ENCODE peak calls at places on chromosomes 5 and 9, in four cellular contexts. H, D, X and J are unnamed samples.

GRCh38 chr9:4515958-4516375 is 25.7 kb downstream of the SLC1A1 start:
- DNase-seq in H (no peak), D (no peak), X (peak; percentile 49), J (no peak)

GRCh38 chr9:84136119-84136868 is 155.7 kb downstream of the RMI1 start:
- DNase-seq in H (peak; percentile 73), D (no peak), X (no peak), J (no peak)

GRCh38 chr9:110940949-110941557 is 97.2 kb downstream of the LPAR1 start:
- DNase-seq in H (no peak), D (no peak), X (no peak), J (no peak)

GRCh38 chr9:138049779-138050471 is 172.3 kb downstream of the CACNA1B start:
- DNase-seq in H (no peak), D (no peak), X (no peak), J (no peak)

GRCh38 chr9:37198034-37198718 is 77.8 kb downstream of the ZCCHC7 start:
- DNase-seq in H (no peak), D (no peak), X (no peak), J (no peak)

GRCh38 chr9:18825775-18826174 is 207.2 kb downstream of the SAXO1 start:
- DNase-seq in H (no peak), D (no peak), X (no peak), J (no peak)

GRCh38 chr9:6566409-6567139 is 79.0 kb downstream of the GLDC start:
- DNase-seq in H (peak; percentile 85), D (peak; percentile 40), X (peak; percentile 47), J (peak; percentile 42)

GRCh38 chr9:88969646-88970373 is 21.5 kb upstream of the S1PR3 start:
- DNase-seq in H (no peak), D (no peak), X (no peak), J (no peak)

GRCh38 chr9:116951588-116952433 is 264.7 kb downstream of the TRIM32 start:
- DNase-seq in H (peak; percentile 93), D (no peak), X (peak; percentile 68), J (no peak)

GRCh38 chr5:33850100-33850594 is 41.6 kb downstream of the ADAMTS12 start:
- DNase-seq in H (no peak), D (no peak), X (peak; percentile 98), J (peak; percentile 77)

GRCh38 chr9:117044241-117044640 is 357.1 kb downstream of the TRIM32 start:
- DNase-seq in H (no peak), D (no peak), X (no peak), J (no peak)

GRCh38 chr5:91141642-91142041 is 241.5 kb downstream of the ARRDC3 start:
- DNase-seq in H (no peak), D (no peak), X (peak; percentile 27), J (no peak)

GRCh38 chr5:124729687-124730359 is 16.6 kb downstream of the ZNF608 start:
- DNase-seq in H (no peak), D (no peak), X (peak; percentile 72), J (no peak)

GRCh38 chr5:154260224-154260859 is 69.8 kb downstream of the GALNT10 start:
- DNase-seq in H (no peak), D (no peak), X (no peak), J (no peak)

GRCh38 chr9:15289590-15289989 is 17.4 kb downstream of the TTC39B start:
- DNase-seq in H (no peak), D (no peak), X (no peak), J (no peak)

GRCh38 chr9:126248680-126249079 is 77.9 kb upstream of the MVB12B start:
- DNase-seq in H (peak; percentile 11), D (no peak), X (no peak), J (no peak)

GRCh38 chr5:109903061-109903460 is 213.3 kb downstream of the MAN2A1 start:
- DNase-seq in H (no peak), D (no peak), X (no peak), J (no peak)

GRCh38 chr5:181044662-181045305 is 4.7 kb downstream of the BTNL9 start:
- DNase-seq in H (no peak), D (no peak), X (peak; percentile 17), J (no peak)

DNA sequence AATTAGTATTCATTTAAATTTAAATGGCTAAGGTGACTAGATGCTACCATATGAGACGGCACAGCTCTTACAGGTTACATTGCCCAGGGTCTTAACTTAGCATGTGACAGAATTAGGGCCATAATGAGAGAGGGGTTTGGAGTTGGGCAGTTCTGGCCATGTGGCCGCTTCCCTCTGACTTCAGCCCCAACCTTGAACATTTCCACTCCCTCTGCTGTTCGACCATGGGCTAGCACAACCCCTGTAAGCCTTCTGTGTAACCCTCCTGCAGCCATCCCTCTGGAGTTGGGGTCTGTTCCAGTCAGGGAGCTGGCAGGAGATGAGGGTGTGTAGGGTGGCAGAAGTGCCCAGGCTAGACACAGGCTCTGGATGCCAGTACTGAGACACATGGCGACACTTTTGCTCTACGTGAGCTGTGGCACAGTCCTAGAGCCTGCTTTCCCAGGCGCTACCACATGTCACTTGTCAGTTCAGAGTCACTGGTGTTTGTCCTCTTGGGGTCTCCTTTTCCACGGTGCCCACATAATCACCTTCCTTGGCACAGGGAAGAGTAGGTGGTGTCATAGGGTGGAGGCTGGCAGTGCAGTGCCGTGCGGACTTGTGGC is 128.7 kb upstream of the PITX1 start:
- DNase-seq in H (no peak), D (no peak), X (no peak), J (no peak)
- TF ChIP-seq CTCF in H (peak; percentile 19), D (no peak), X (no peak), J (no peak)

DNA sequence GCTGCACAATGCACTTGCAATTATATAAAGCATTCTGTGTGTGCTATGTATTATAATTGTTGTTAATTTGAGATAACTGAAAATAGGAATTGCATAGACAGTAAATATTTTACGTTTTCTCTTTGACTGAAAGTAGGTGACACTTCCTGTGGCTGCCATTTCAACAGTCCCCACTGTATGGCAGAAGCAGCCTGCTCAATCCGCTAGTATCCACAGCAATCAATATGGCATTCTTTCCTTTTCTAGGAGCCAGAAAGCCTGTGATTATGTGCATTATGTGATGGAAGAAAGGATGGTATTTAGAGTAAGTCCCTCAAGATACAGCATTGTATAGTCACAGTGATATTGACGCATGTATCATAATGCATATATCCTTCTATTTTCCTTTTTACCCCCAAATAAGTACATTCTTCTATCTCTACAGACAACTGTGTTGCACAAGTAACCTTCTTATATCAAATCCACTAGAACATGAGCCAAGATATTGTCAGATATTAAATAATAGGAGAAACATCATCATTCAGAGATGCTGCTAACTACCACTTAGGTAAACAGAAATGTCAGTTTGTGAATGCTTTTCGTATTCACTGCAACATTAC is 59.7 kb downstream of the CARTPT start:
- DNase-seq in H (no peak), D (no peak), X (peak; percentile 43), J (peak; percentile 15)
- TF ChIP-seq CTCF in H (peak; percentile 62), D (peak; percentile 47), X (peak; percentile 51), J (peak; percentile 21)

GRCh38 chr9:133359420-133360175 is 3.2 kb downstream of the SURF2 start:
- DNase-seq in H (no peak), D (no peak), X (no peak), J (peak; percentile 52)
- TF ChIP-seq CTCF in H (peak; percentile 29), D (no peak), X (no peak), J (peak; percentile 42)

GRCh38 chr5:134561871-134562296 is 36.4 kb downstream of the JADE2 start:
- DNase-seq in H (no peak), D (no peak), X (peak; percentile 31), J (peak; percentile 29)
- TF ChIP-seq CTCF in H (peak; percentile 67), D (peak; percentile 32), X (peak; percentile 23), J (no peak)

GRCh38 chr9:71760901-71761300 is 7.4 kb downstream of the CEMIP2 start:
- DNase-seq in H (no peak), D (no peak), X (no peak), J (no peak)
- TF ChIP-seq CTCF in H (no peak), D (no peak), X (no peak), J (no peak)

DNA sequence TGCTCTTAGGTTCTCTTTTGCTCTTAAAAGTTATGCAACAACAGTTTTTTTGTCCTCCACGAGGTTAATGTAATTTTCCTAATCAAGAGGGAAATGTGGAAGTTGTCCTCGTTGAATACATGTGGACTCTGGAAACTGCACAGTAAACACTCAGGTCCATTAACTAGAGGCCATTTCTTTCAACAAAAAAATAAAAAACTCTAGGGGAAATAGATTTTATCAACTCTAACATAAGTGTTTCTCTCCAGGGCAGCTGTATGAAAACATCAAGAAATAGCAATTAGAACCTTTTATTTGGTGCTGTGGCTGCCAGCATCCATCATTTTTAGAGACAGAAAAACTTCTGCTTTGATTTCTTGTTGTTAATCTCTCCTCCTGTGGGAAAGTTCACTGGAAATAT is 288.6 kb downstream of the ICE1 start:
- DNase-seq in H (no peak), D (no peak), X (no peak), J (no peak)
- TF ChIP-seq CTCF in H (no peak), D (no peak), X (no peak), J (no peak)

GRCh38 chr5:167254150-167254549 is 1037.3 kb upstream of the WWC1 start:
- DNase-seq in H (no peak), D (no peak), X (no peak), J (no peak)
- TF ChIP-seq CTCF in H (no peak), D (no peak), X (no peak), J (no peak)

GRCh38 chr5:64209353-64209752 is 43.7 kb downstream of the RNF180 start:
- DNase-seq in H (no peak), D (no peak), X (no peak), J (no peak)

GRCh38 chr5:64213568-64213967 is 47.9 kb downstream of the RNF180 start:
- DNase-seq in H (no peak), D (no peak), X (no peak), J (no peak)

GRCh38 chr5:64210866-64211265 is 45.2 kb downstream of the RNF180 start:
- DNase-seq in H (peak; percentile 59), D (no peak), X (no peak), J (no peak)

GRCh38 chr5:64206653-64207052 is 41.0 kb downstream of the RNF180 start:
- DNase-seq in H (no peak), D (no peak), X (no peak), J (no peak)

GRCh38 chr5:64207978-64208377 is 42.3 kb downstream of the RNF180 start:
- DNase-seq in H (no peak), D (no peak), X (no peak), J (no peak)
- TF ChIP-seq CTCF in H (no peak), D (peak; percentile 50), X (no peak), J (no peak)

DNA sequence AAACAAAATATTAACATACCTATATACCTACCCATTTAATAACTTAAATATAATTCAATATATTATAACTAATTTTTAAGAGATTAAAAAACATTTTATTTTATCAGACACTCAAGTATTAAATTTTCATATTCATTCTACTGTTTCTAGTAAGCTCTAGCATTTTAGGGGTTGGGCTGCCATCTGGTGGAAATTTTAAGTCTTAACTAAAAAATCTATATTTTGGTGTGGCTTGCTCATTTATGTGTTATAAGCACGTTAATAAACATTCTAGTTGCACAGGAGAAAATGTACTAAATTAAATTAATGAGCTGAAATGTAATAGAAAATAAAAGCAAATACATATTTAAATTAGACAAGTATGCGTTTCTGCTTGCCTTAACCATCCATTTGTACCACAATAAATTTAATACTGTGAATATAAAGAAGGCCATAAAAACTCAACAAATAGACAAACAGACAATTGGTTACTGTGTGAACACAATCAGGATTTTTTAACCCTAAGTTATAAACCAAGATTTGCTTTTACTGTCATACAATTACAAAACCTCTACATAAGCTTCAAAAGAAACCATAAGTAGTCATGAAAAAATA is 1728.3 kb upstream of the CDH9 start:
- DNase-seq in H (no peak), D (no peak), X (peak; percentile 19), J (peak; percentile 2)
- TF ChIP-seq CTCF in H (no peak), D (peak; percentile 60), X (no peak), J (no peak)

GRCh38 chr5:14426521-14426920 is 155.1 kb upstream of the OTULINL start:
- DNase-seq in H (no peak), D (no peak), X (no peak), J (no peak)
- TF ChIP-seq CTCF in H (no peak), D (no peak), X (no peak), J (no peak)